ENCODE peak calls at places on chromosomes 7 and 10, in five cellular contexts. One of them, this sample, is unnamed.

GRCh38 chr10:7410306-7410799 is 481 bp downstream of the SFMBT2 start:
- DNase-seq in T-helper 1 cell: peak
- DNase-seq in mesendoderm: peak
- DNase-seq in activated CD8-positive, alpha-beta memory T cell treated with anti-CD3 and anti-CD28 coated beads, Interleukin-2, amount 50 U/mL, for 4 hours: peak
- DNase-seq in activated naive CD4-positive, alpha-beta T cell treated with anti-CD3 and anti-CD28 coated beads, Interleukin-2, amount 50 U/mL, for 16 hours: peak
- DNase-seq in this sample: no peak

GRCh38 chr10:96450514-96451207 is 63.1 kb downstream of the TLL2 start:
- DNase-seq in T-helper 1 cell: no peak
- DNase-seq in mesendoderm: peak
- DNase-seq in activated CD8-positive, alpha-beta memory T cell treated with anti-CD3 and anti-CD28 coated beads, Interleukin-2, amount 50 U/mL, for 4 hours: no peak
- DNase-seq in activated naive CD4-positive, alpha-beta T cell treated with anti-CD3 and anti-CD28 coated beads, Interleukin-2, amount 50 U/mL, for 16 hours: no peak
- DNase-seq in this sample: no peak

GRCh38 chr10:13047529-13048206 is 46.2 kb upstream of the CCDC3 start:
- DNase-seq in T-helper 1 cell: no peak
- DNase-seq in mesendoderm: no peak
- DNase-seq in activated CD8-positive, alpha-beta memory T cell treated with anti-CD3 and anti-CD28 coated beads, Interleukin-2, amount 50 U/mL, for 4 hours: no peak
- DNase-seq in activated naive CD4-positive, alpha-beta T cell treated with anti-CD3 and anti-CD28 coated beads, Interleukin-2, amount 50 U/mL, for 16 hours: no peak
- DNase-seq in this sample: no peak

GRCh38 chr7:130891254-130892094 is 157.5 kb upstream of the KLF14 start:
- DNase-seq in T-helper 1 cell: no peak
- DNase-seq in mesendoderm: no peak
- DNase-seq in activated CD8-positive, alpha-beta memory T cell treated with anti-CD3 and anti-CD28 coated beads, Interleukin-2, amount 50 U/mL, for 4 hours: no peak
- DNase-seq in activated naive CD4-positive, alpha-beta T cell treated with anti-CD3 and anti-CD28 coated beads, Interleukin-2, amount 50 U/mL, for 16 hours: no peak
- DNase-seq in this sample: no peak

GRCh38 chr10:35613597-35614226 is 8.6 kb downstream of the GJD4 start:
- DNase-seq in T-helper 1 cell: no peak
- DNase-seq in mesendoderm: no peak
- DNase-seq in activated CD8-positive, alpha-beta memory T cell treated with anti-CD3 and anti-CD28 coated beads, Interleukin-2, amount 50 U/mL, for 4 hours: no peak
- DNase-seq in activated naive CD4-positive, alpha-beta T cell treated with anti-CD3 and anti-CD28 coated beads, Interleukin-2, amount 50 U/mL, for 16 hours: no peak
- DNase-seq in this sample: no peak

GRCh38 chr10:5442056-5442989 is 30.0 kb downstream of the NET1 start:
- DNase-seq in T-helper 1 cell: peak
- DNase-seq in mesendoderm: peak
- DNase-seq in activated CD8-positive, alpha-beta memory T cell treated with anti-CD3 and anti-CD28 coated beads, Interleukin-2, amount 50 U/mL, for 4 hours: no peak
- DNase-seq in activated naive CD4-positive, alpha-beta T cell treated with anti-CD3 and anti-CD28 coated beads, Interleukin-2, amount 50 U/mL, for 16 hours: no peak
- DNase-seq in this sample: no peak

GRCh38 chr10:96400465-96400864 is 41.7 kb upstream of the OPALIN start:
- DNase-seq in T-helper 1 cell: no peak
- DNase-seq in mesendoderm: no peak
- DNase-seq in activated CD8-positive, alpha-beta memory T cell treated with anti-CD3 and anti-CD28 coated beads, Interleukin-2, amount 50 U/mL, for 4 hours: no peak
- DNase-seq in activated naive CD4-positive, alpha-beta T cell treated with anti-CD3 and anti-CD28 coated beads, Interleukin-2, amount 50 U/mL, for 16 hours: no peak
- DNase-seq in this sample: no peak

GRCh38 chr10:30057421-30057841 is 2.0 kb downstream of the JCAD start:
- DNase-seq in T-helper 1 cell: no peak
- DNase-seq in mesendoderm: peak
- DNase-seq in activated CD8-positive, alpha-beta memory T cell treated with anti-CD3 and anti-CD28 coated beads, Interleukin-2, amount 50 U/mL, for 4 hours: no peak
- DNase-seq in activated naive CD4-positive, alpha-beta T cell treated with anti-CD3 and anti-CD28 coated beads, Interleukin-2, amount 50 U/mL, for 16 hours: no peak
- DNase-seq in this sample: no peak

GRCh38 chr10:91683976-91684375 is 51.1 kb upstream of the PPP1R3C start:
- DNase-seq in T-helper 1 cell: no peak
- DNase-seq in mesendoderm: peak
- DNase-seq in activated CD8-positive, alpha-beta memory T cell treated with anti-CD3 and anti-CD28 coated beads, Interleukin-2, amount 50 U/mL, for 4 hours: no peak
- DNase-seq in activated naive CD4-positive, alpha-beta T cell treated with anti-CD3 and anti-CD28 coated beads, Interleukin-2, amount 50 U/mL, for 16 hours: no peak
- DNase-seq in this sample: no peak

GRCh38 chr7:2172311-2173183 is 60.2 kb downstream of the MAD1L1 start:
- DNase-seq in T-helper 1 cell: no peak
- DNase-seq in mesendoderm: no peak
- DNase-seq in activated CD8-positive, alpha-beta memory T cell treated with anti-CD3 and anti-CD28 coated beads, Interleukin-2, amount 50 U/mL, for 4 hours: no peak
- DNase-seq in activated naive CD4-positive, alpha-beta T cell treated with anti-CD3 and anti-CD28 coated beads, Interleukin-2, amount 50 U/mL, for 16 hours: no peak
- DNase-seq in this sample: no peak